ENCODE peak calls at places on chromosomes 6 and 20, in nine cellular contexts. R, O, V, W, C, Q, I, S and E are unnamed samples.

GRCh38 chr6:151974061-151974617 is 166.7 kb downstream of the ESR1 start:
- DNase-seq in R (no peak), O (no peak), V (no peak), W (no peak), C (no peak), Q (no peak), I (no peak), S (no peak), E (no peak)

GRCh38 chr20:44909872-44910689 is at the start of gene PABPC1L:
- DNase-seq in R (no peak), O (peak; percentile 90), V (peak; percentile 77), W (peak; percentile 87), C (peak; percentile 72), Q (peak; percentile 75), I (no peak), S (peak; percentile 80), E (peak; percentile 77)

GRCh38 chr6:47245745-47246371 is 63.8 kb downstream of the TNFRSF21 start:
- DNase-seq in R (no peak), O (no peak), V (no peak), W (no peak), C (no peak), Q (no peak), I (no peak), S (no peak), E (peak; percentile 28)

GRCh38 chr6:143457563-143458359 is 7.2 kb downstream of the PEX3 start:
- DNase-seq in R (no peak), O (no peak), V (no peak), W (peak; percentile 17), C (no peak), Q (no peak), I (no peak), S (no peak), E (peak; percentile 1)

GRCh38 chr6:12173670-12174069 is 116.5 kb upstream of the EDN1 start:
- DNase-seq in R (no peak), O (no peak), V (no peak), W (no peak), C (no peak), Q (no peak), I (no peak), S (no peak), E (no peak)

GRCh38 chr6:152642578-152643375 is 5.6 kb upstream of the SYNE1 start:
- DNase-seq in R (no peak), O (peak; percentile 79), V (peak; percentile 56), W (peak; percentile 60), C (no peak), Q (no peak), I (peak; percentile 65), S (peak; percentile 72), E (peak; percentile 70)

GRCh38 chr20:23435675-23436539 is 3.6 kb upstream of the CSTL1 start:
- DNase-seq in R (no peak), O (no peak), V (no peak), W (no peak), C (no peak), Q (no peak), I (no peak), S (no peak), E (no peak)

GRCh38 chr6:131733376-131734016 is 22.7 kb upstream of the CTAGE9 start:
- DNase-seq in R (no peak), O (no peak), V (peak; percentile 27), W (no peak), C (no peak), Q (no peak), I (no peak), S (no peak), E (peak; percentile 56)

GRCh38 chr6:79077680-79078056 is 386 bp downstream of the PHIP start:
- DNase-seq in R (no peak), O (no peak), V (no peak), W (peak; percentile 57), C (no peak), Q (no peak), I (no peak), S (peak; percentile 36), E (no peak)

GRCh38 chr6:111989743-111990142 is 64.2 kb upstream of the CCN6 start:
- DNase-seq in R (no peak), O (no peak), V (no peak), W (no peak), C (no peak), Q (no peak), I (no peak), S (no peak), E (no peak)

GRCh38 chr20:8305449-8305978 is 173.4 kb downstream of the PLCB1 start:
- DNase-seq in R (no peak), O (peak; percentile 81), V (peak; percentile 58), W (peak; percentile 17), C (peak; percentile 52), Q (peak; percentile 62), I (no peak), S (peak; percentile 63), E (peak; percentile 79)

GRCh38 chr6:75296811-75297779 is 12.5 kb upstream of the TMEM30A start:
- DNase-seq in R (no peak), O (no peak), V (peak; percentile 38), W (no peak), C (no peak), Q (no peak), I (no peak), S (peak; percentile 23), E (peak; percentile 72)

GRCh38 chr6:36357872-36358234 is 21.2 kb upstream of the BNIP5 start:
- DNase-seq in R (no peak), O (no peak), V (no peak), W (no peak), C (peak; percentile 19), Q (no peak), I (no peak), S (no peak), E (no peak)

GRCh38 chr6:169411296-169411695 is 157.7 kb upstream of the THBS2 start:
- DNase-seq in R (no peak), O (no peak), V (no peak), W (no peak), C (no peak), Q (no peak), I (no peak), S (no peak), E (no peak)

GRCh38 chr6:54264581-54265272 is 43.5 kb upstream of the TINAG start:
- DNase-seq in R (no peak), O (no peak), V (no peak), W (no peak), C (no peak), Q (no peak), I (no peak), S (no peak), E (no peak)

GRCh38 chr6:13941902-13942301 is 17.1 kb downstream of the RNF182 start:
- DNase-seq in R (no peak), O (no peak), V (no peak), W (no peak), C (no peak), Q (no peak), I (no peak), S (no peak), E (no peak)

GRCh38 chr6:170290306-170291128 is at the start of gene DLL1:
- DNase-seq in R (peak; percentile 54), O (peak; percentile 86), V (peak; percentile 72), W (peak; percentile 64), C (no peak), Q (no peak), I (peak; percentile 69), S (peak; percentile 66), E (peak; percentile 16)

GRCh38 chr20:50980071-50980681 is 21.6 kb downstream of the MOCS3 start:
- DNase-seq in R (no peak), O (no peak), V (peak; percentile 99), W (peak; percentile 86), C (no peak), Q (no peak), I (no peak), S (no peak), E (peak; percentile 92)

GRCh38 chr6:47250302-47250701 is 59.4 kb downstream of the TNFRSF21 start:
- DNase-seq in R (no peak), O (no peak), V (no peak), W (no peak), C (no peak), Q (no peak), I (no peak), S (no peak), E (no peak)

GRCh38 chr6:73058736-73059135 is 166.6 kb downstream of the KHDC1L start:
- DNase-seq in R (no peak), O (no peak), V (no peak), W (no peak), C (no peak), Q (no peak), I (no peak), S (no peak), E (no peak)

GRCh38 chr6:149075616-149076354 is 241.7 kb upstream of the TAB2 start:
- DNase-seq in R (no peak), O (no peak), V (peak; percentile 25), W (no peak), C (no peak), Q (no peak), I (no peak), S (no peak), E (peak; percentile 39)

GRCh38 chr6:24504642-24505586 is 10.1 kb downstream of the ALDH5A1 start:
- DNase-seq in R (no peak), O (no peak), V (no peak), W (no peak), C (no peak), Q (no peak), I (no peak), S (no peak), E (no peak)

GRCh38 chr20:3818155-3819151 is 1.9 kb upstream of the AP5S1 start:
- DNase-seq in R (no peak), O (peak; percentile 75), V (peak; percentile 74), W (peak; percentile 73), C (no peak), Q (no peak), I (no peak), S (peak; percentile 72), E (peak; percentile 94)

GRCh38 chr20:16201191-16201590 is 372.1 kb downstream of the KIF16B start:
- DNase-seq in R (no peak), O (no peak), V (no peak), W (no peak), C (no peak), Q (no peak), I (no peak), S (no peak), E (no peak)

GRCh38 chr6:140684776-140685550 is 1310.5 kb upstream of the CITED2 start:
- DNase-seq in R (no peak), O (no peak), V (no peak), W (no peak), C (no peak), Q (no peak), I (no peak), S (no peak), E (no peak)

GRCh38 chr6:20242397-20242796 is 30.1 kb upstream of the MBOAT1 start:
- DNase-seq in R (no peak), O (no peak), V (no peak), W (no peak), C (no peak), Q (no peak), I (no peak), S (no peak), E (no peak)

GRCh38 chr6:158002951-158003853 is 21.5 kb downstream of the SYNJ2 start:
- DNase-seq in R (no peak), O (no peak), V (peak; percentile 71), W (peak; percentile 76), C (no peak), Q (no peak), I (peak; percentile 83), S (no peak), E (no peak)

GRCh38 chr6:16375828-16376227 is 137.4 kb downstream of the GMPR start:
- DNase-seq in R (no peak), O (no peak), V (no peak), W (no peak), C (no peak), Q (no peak), I (no peak), S (no peak), E (no peak)

GRCh38 chr6:2970753-2971419 is 481 bp downstream of the SERPINB6 start:
- DNase-seq in R (no peak), O (peak; percentile 48), V (peak; percentile 52), W (peak; percentile 73), C (peak; percentile 37), Q (peak; percentile 30), I (peak; percentile 90), S (peak; percentile 51), E (peak; percentile 58)

GRCh38 chr6:70337379-70338073 is 34.6 kb upstream of the COL9A1 start:
- DNase-seq in R (no peak), O (no peak), V (no peak), W (no peak), C (no peak), Q (no peak), I (no peak), S (no peak), E (no peak)

GRCh38 chr6:166935353-166935752 is 21.0 kb downstream of the RNASET2 start:
- DNase-seq in R (no peak), O (no peak), V (no peak), W (no peak), C (no peak), Q (no peak), I (no peak), S (no peak), E (no peak)